ENCODE peak calls at places on chromosome 12, in six cellular contexts. E is NCI-H82, B is EL, X is astrocyte of the cerebellum, F is bronchial epithelial cell, D is NCI-H774. V is an unnamed sample.

GRCh38 chr12:70240677-70241076 is 2.6 kb upstream of the CNOT2 start:
- DNase-seq in B (no peak), X (no peak), F (no peak), D (no peak), E (no peak), V (no peak)

GRCh38 chr12:111221296-111222026 is 147.4 kb downstream of the PHETA1 start:
- DNase-seq in E (no peak), F (no peak), B (no peak), X (no peak), D (no peak), V (no peak)

GRCh38 chr12:106436183-106436582 is 78.6 kb downstream of the POLR3B start:
- DNase-seq in D (no peak), X (peak; percentile 38), F (peak; percentile 15), E (no peak), B (no peak), V (no peak)

GRCh38 chr12:101230547-101230946 is 20.5 kb upstream of the SLC5A8 start:
- DNase-seq in X (peak; percentile 24), E (no peak), B (peak; percentile 89), F (peak; percentile 83), D (no peak), V (no peak)

GRCh38 chr12:16369156-16369555 is 21.7 kb downstream of the MGST1 start:
- DNase-seq in F (peak; percentile 76), X (no peak), D (no peak), B (no peak), E (no peak), V (no peak)

GRCh38 chr12:75954076-75954475 is 77.5 kb downstream of the PHLDA1 start:
- DNase-seq in D (no peak), F (peak; percentile 99), X (peak; percentile 89), B (peak; percentile 95), E (no peak), V (no peak)

GRCh38 chr12:19885987-19886804 is 446.9 kb downstream of the AEBP2 start:
- DNase-seq in F (no peak), X (no peak), D (no peak), E (no peak), B (no peak), V (no peak)

GRCh38 chr12:85441740-85442139 is 161.7 kb downstream of the ALX1 start:
- DNase-seq in F (peak; percentile 9), X (peak; percentile 8), D (peak; percentile 17), E (peak; percentile 42), B (no peak), V (peak; percentile 10)

GRCh38 chr12:1220127-1221092 is 229.4 kb downstream of the ERC1 start:
- DNase-seq in B (no peak), F (peak; percentile 21), E (no peak), D (peak; percentile 64), X (no peak), V (peak; percentile 92)

GRCh38 chr12:123519151-123520001 is 14.1 kb downstream of the RILPL1 start:
- DNase-seq in E (no peak), D (no peak), B (peak; percentile 72), X (peak; percentile 89), F (peak; percentile 97), V (no peak)

GRCh38 chr12:132525833-132526455 is 36.0 kb downstream of the FBRSL1 start:
- DNase-seq in E (peak; percentile 30), X (no peak), B (no peak), F (no peak), D (no peak), V (no peak)

GRCh38 chr12:101407054-101407437 is 526 bp downstream of the ARL1 start:
- DNase-seq in F (peak; percentile 42), E (no peak), X (peak; percentile 3), B (no peak), D (no peak), V (no peak)

GRCh38 chr12:124410354-124411175 is 115.7 kb downstream of the RFLNA start:
- DNase-seq in D (no peak), B (no peak), E (peak; percentile 77), X (no peak), F (no peak), V (peak; percentile 13)

GRCh38 chr12:85130631-85131030 is 94.5 kb downstream of the LRRIQ1 start:
- DNase-seq in B (no peak), E (no peak), F (no peak), X (peak; percentile 1), D (no peak), V (no peak)

GRCh38 chr12:92992041-92992440 is 62.9 kb upstream of the EEA1 start:
- DNase-seq in D (no peak), F (peak; percentile 41), B (no peak), X (no peak), E (no peak), V (no peak)

GRCh38 chr12:112149596-112149995 is 24.2 kb downstream of the TRAFD1 start:
- DNase-seq in E (no peak), F (peak; percentile 84), D (no peak), B (no peak), X (no peak), V (no peak)

GRCh38 chr12:53103860-53104305 is 597 bp downstream of the SOAT2 start:
- DNase-seq in X (no peak), D (no peak), F (no peak), E (no peak), B (no peak), V (no peak)

GRCh38 chr12:124833693-124834122 is 30.0 kb downstream of the SCARB1 start:
- DNase-seq in F (no peak), B (no peak), D (no peak), X (peak; percentile 29), E (no peak), V (peak; percentile 62)

GRCh38 chr12:53279283-53279869 is 11.3 kb downstream of the ESPL1 start:
- DNase-seq in D (no peak), B (no peak), X (no peak), F (no peak), E (no peak), V (no peak)

GRCh38 chr12:78697817-78698415 is 166.7 kb upstream of the SYT1 start:
- DNase-seq in X (no peak), B (peak; percentile 41), F (peak; percentile 85), E (no peak), D (no peak), V (no peak)

GRCh38 chr12:32106517-32107366 is at the start of gene BICD1:
- DNase-seq in F (peak; percentile 69), B (peak; percentile 91), X (peak; percentile 55), D (peak; percentile 89), E (peak; percentile 95), V (peak; percentile 80)

GRCh38 chr12:117024961-117025480 is 74.2 kb downstream of the TESC start:
- DNase-seq in F (no peak), D (no peak), E (no peak), X (no peak), B (no peak), V (no peak)

V was measured in NCI-H1092 treated with DMSO at 0.1 percent for 48 hours.